ENCODE peak calls at places on chromosome 6, in ten cellular contexts. S is lower lobe of right lung; H is OCI-LY7; D is BE2C; E is CD8-positive, alpha-beta T cell; W is activated CD8-positive, alpha-beta T cell treated with anti-CD3 and anti-CD28 coated beads for 36 hours; G is tibial artery; I is ovary; K is NB4; J is cardiac muscle cell. Z is an unnamed sample.

GRCh38 chr6:13767121-13767794 is 47.1 kb downstream of the MCUR1 start:
- DNase-seq in S (no peak), H (no peak), J (peak), E (peak), K (no peak), W (peak), G (peak), D (peak), I (peak), Z (no peak)

GRCh38 chr6:78322068-78322845 is 545.1 kb upstream of the IRAK1BP1 start:
- DNase-seq in K (no peak), G (no peak), H (no peak), J (no peak), S (no peak), I (no peak), D (no peak), W (no peak), E (no peak), Z (no peak)

GRCh38 chr6:144467153-144467762 is 182.1 kb downstream of the UTRN start:
- DNase-seq in J (no peak), D (no peak), E (no peak), G (no peak), H (no peak), K (no peak), I (no peak), W (no peak), S (no peak), Z (no peak)

GRCh38 chr6:15501806-15502450 is 160.9 kb downstream of the DTNBP1 start:
- DNase-seq in I (peak), H (no peak), E (no peak), W (no peak), G (peak), J (peak), D (no peak), K (no peak), S (no peak), Z (no peak)

GRCh38 chr6:71043902-71044301 is 87.0 kb upstream of the B3GAT2 start:
- DNase-seq in G (no peak), D (no peak), K (peak), I (no peak), E (no peak), W (no peak), H (no peak), S (no peak), J (peak), Z (no peak)

GRCh38 chr6:159980474-159980873 is 11.6 kb downstream of the IGF2R start:
- DNase-seq in K (no peak), G (no peak), D (no peak), S (no peak), J (no peak), I (no peak), H (no peak), W (no peak), E (no peak), Z (no peak)

GRCh38 chr6:50143011-50143719 is 93.4 kb upstream of the DEFB112 start:
- DNase-seq in G (no peak), I (no peak), W (no peak), K (no peak), J (no peak), S (no peak), D (no peak), H (no peak), E (no peak), Z (no peak)

GRCh38 chr6:89117285-89118108 is at the start of gene SRSF12:
- DNase-seq in H (no peak), G (peak), K (peak), W (peak), J (peak), E (no peak), S (peak), D (peak), I (peak), Z (peak)

GRCh38 chr6:72861059-72861458 is 239.2 kb downstream of the KCNQ5 start:
- DNase-seq in W (no peak), G (no peak), I (no peak), K (no peak), S (no peak), J (no peak), H (no peak), E (no peak), D (no peak), Z (no peak)

GRCh38 chr6:35759401-35759800 is 17.0 kb upstream of the CLPSL2 start:
- DNase-seq in G (no peak), J (no peak), K (no peak), D (no peak), H (peak), W (no peak), S (no peak), E (no peak), I (no peak), Z (no peak)

GRCh38 chr6:35755525-35755924 is 18.7 kb downstream of the ARMC12 start:
- DNase-seq in H (no peak), K (no peak), W (no peak), E (no peak), D (no peak), S (no peak), G (no peak), I (no peak), J (no peak), Z (no peak)

GRCh38 chr6:35754452-35755321 is 17.9 kb downstream of the ARMC12 start:
- DNase-seq in G (no peak), E (no peak), D (no peak), I (no peak), H (no peak), S (no peak), J (no peak), K (peak), W (no peak), Z (no peak)

GRCh38 chr6:35752330-35752729 is 15.5 kb downstream of the ARMC12 start:
- DNase-seq in S (no peak), W (no peak), K (no peak), G (no peak), I (no peak), E (no peak), D (no peak), H (no peak), J (no peak), Z (no peak)

DNA sequence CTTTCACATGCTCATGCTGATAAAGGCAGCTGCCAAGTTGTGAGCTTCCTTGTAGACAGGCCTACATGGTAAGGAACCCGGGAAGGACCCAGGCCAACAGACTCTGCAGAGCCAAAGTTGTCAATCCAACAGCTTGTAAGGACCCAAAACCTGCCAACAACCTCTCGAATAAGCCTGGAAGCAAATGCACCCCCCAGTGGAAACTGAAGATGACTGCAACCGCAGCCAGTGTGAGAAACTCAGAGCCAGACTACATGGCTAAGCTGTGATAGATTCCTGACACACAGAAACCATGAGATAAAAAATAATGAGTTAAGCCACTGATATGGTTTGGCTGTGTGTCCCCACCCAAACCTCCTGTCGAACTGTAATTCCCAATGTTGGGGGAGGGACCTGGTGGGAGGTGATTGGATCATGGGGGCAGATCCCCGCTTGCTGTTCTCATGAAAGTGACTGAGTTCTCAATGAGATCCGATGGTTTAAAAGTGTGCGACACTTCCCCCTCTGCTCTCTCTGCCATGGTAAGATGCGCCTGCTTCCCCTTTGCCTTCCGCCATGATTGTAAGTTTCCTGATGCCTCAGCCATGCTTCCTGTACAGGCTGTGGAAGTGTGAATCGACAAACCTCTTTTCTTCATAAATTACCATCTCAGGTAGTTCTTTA is 18.8 kb upstream of the CLPSL2 start:
- DNase-seq in S (no peak), J (peak), I (no peak), W (peak), D (no peak), H (peak), E (no peak), K (peak), G (no peak), Z (peak)
- TF ChIP-seq CTCF in S (no peak), J (peak), I (no peak), W (peak), D (peak), H (peak), E (no peak), K (peak), G (no peak), Z (peak)

DNA sequence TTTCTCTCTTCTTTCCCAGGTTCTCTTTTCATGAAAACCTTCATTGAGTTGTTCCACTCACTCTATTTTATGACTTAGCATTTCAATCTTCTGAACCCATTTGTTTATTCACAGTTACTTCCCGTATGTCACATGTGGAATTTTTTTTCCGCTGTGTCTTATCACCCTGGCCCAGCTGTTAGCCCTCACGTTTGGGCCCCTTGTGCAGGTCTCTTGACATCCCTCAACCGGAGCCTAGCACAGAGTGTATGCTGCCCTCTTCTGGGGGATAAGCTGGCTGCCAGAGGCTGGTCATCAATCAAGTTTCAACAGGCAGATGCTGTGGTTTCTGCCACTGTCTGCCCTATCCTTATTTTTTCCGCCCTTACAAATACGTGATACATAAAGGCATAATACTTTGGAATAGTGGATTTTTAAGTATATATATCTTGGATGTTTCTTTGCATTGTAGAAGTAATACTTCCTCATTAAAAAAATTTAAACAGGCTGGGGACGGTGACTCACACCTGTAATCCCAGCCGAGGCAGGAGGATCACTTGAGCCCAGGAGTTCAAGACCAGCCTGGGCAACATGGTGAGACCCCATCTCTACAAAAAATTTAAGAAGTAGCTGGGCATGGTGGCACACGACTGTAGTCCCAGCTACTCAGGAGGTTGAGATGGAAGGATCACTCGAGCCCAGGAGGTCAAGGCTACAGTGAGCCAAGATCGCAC is 38.8 kb upstream of the RNF8 start:
- DNase-seq in J (peak), K (peak), D (peak), E (no peak), H (peak), I (no peak), W (peak), S (no peak), G (no peak), Z (peak)
- TF ChIP-seq CTCF in J (peak), K (peak), D (peak), E (no peak), H (peak), I (no peak), W (peak), S (peak), G (peak), Z (peak)

DNA sequence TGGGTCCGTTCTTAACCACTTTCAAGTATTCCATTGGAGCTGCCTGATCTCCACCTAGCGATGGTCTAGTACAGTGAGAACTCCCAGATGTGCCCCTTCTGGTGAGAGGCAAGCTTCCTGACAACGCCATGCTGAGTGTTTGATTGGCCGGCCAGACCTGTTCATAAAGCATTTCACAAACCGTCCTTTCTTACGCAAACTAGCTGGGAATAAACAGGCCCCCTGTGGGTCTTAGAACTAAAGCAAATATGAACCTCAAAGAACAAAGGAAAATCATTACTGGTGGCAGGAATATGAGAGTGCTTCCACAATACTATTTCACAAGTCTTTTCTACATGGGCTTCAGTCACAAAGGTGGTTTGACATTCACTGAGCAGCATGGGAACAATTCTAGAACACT is 15.6 kb upstream of the GCNT2 start:
- DNase-seq in H (no peak), G (no peak), S (no peak), E (no peak), K (peak), D (no peak), J (no peak), I (no peak), W (no peak), Z (no peak)
- TF ChIP-seq CTCF in H (no peak), G (no peak), S (no peak), E (no peak), K (no peak), D (no peak), J (no peak), I (no peak), W (no peak), Z (no peak)

DNA sequence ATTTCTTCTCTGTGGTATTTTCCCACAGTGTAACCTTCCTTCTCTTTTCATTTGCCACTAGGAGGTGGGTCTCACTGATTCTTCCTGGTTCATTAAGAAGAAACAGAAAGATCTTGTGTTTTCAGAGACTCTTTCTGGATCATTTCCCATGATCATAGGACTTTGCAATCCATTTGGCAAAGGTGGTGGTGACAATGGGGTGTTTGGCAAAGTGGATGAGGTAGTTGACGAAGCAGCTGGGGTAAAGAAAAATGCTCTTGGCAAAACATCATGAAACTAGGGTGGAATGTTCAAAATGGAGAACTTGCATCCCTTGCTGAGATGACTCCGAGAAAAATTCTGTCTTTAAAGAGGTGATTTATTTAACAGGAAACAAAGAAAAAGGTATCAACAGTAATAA is 50.6 kb downstream of the TRAF3IP2 start:
- DNase-seq in D (no peak), J (peak), G (no peak), E (no peak), S (no peak), K (no peak), W (no peak), H (no peak), I (no peak), Z (no peak)
- TF ChIP-seq CTCF in D (no peak), J (no peak), G (no peak), E (no peak), S (no peak), K (no peak), W (no peak), H (no peak), I (no peak), Z (no peak)

GRCh38 chr6:109188115-109188411 is 92.8 kb downstream of the CEP57L1 start:
- DNase-seq in H (no peak), I (no peak), S (no peak), W (no peak), G (no peak), D (no peak), E (no peak), K (no peak), J (no peak), Z (no peak)
- TF ChIP-seq CTCF in H (peak), I (no peak), S (peak), W (no peak), G (no peak), D (no peak), E (no peak), K (no peak), J (no peak), Z (no peak)

DNA sequence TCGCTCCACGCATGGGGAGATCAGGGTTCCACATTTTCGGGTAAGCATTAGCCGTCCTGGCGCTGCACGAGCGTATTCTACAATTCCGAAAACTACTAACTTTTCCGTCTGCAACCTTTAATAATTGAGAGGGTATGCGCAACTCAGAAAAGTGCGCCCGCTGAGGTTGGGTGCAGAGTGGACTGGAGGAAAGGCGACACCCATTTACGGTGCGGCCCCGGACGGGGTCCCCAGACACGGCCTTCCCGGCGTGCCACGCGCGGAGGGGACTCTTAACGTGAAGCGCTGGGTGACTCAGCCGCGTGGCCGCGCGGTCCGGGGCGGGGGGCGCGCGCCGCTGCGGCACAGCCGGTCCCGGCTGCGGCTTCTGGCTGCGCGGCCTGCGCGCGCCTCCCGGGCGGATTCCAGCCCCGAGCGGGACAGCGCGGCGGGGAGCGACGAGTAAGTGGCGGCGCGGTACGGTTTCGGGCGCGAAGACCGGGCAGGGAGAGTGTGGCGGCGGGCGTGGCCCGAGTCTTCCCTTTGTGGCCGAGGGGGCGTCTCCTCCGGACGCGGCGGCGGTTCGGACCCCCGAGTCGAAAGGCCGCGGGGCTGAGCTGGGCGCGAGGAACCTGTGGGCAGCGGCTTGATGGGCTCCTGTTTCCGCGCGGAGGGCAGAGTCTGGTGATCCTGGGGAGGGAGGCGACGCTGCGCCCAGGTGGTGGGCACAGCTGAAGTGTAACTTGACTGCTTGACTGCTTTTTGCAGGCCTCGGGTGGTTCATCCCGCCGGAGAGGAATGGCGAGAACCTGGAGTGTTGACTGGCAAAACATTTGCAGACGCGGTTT is at the start of the genes KCTD20 and PXT1:
- DNase-seq in H (peak), G (peak), W (peak), E (peak), S (peak), K (peak), J (peak), I (peak), D (peak), Z (peak)
- TF ChIP-seq CTCF in H (peak), G (no peak), W (no peak), E (no peak), S (no peak), K (no peak), J (no peak), I (no peak), D (no peak), Z (no peak)